ENCODE peak calls at places on chromosomes 6 and 20, in six cellular contexts. B is psoas muscle, T is IMR-90, P is H9, J is lower leg skin, L is progenitor cell of endocrine pancreas. R is an unnamed sample.

GRCh38 chr20:11453430-11453829 is 464.3 kb upstream of the BTBD3 start:
- DNase-seq in B (no peak), T (peak), P (no peak), J (no peak), L (no peak), R (peak)

GRCh38 chr6:111841822-111842221 is 31.4 kb downstream of the FYN start:
- DNase-seq in B (no peak), T (peak), P (no peak), J (no peak), L (no peak), R (no peak)

GRCh38 chr6:106788761-106789160 is 159.4 kb downstream of the QRSL1 start:
- DNase-seq in B (no peak), T (no peak), P (no peak), J (no peak), L (no peak), R (no peak)

GRCh38 chr6:9397981-9398559 is 962.7 kb upstream of the SLC35B3 start:
- DNase-seq in B (no peak), T (no peak), P (no peak), J (no peak), L (no peak), R (no peak)

GRCh38 chr20:36268501-36269342 is 32.4 kb downstream of the AAR2 start:
- DNase-seq in B (no peak), T (no peak), P (no peak), J (no peak), L (no peak), R (no peak)

GRCh38 chr6:41200296-41200900 is 551 bp downstream of the TREML2 start:
- DNase-seq in B (no peak), T (no peak), P (no peak), J (no peak), L (no peak), R (no peak)

GRCh38 chr6:23445157-23445710 is 680.8 kb upstream of the NRSN1 start:
- DNase-seq in B (no peak), T (no peak), P (no peak), J (no peak), L (no peak), R (no peak)

GRCh38 chr6:30325873-30326445 is 768 bp upstream of the TRIM39 start:
- DNase-seq in B (peak), T (no peak), P (peak), J (peak), L (peak), R (no peak)

GRCh38 chr20:36311141-36311853 is 5.2 kb downstream of the DLGAP4 start:
- DNase-seq in B (no peak), T (no peak), P (no peak), J (peak), L (no peak), R (no peak)

GRCh38 chr20:8454137-8454712 is 322.2 kb downstream of the PLCB1 start:
- DNase-seq in B (no peak), T (peak), P (peak), J (no peak), L (no peak), R (peak)

GRCh38 chr20:19071442-19071717 is 141.1 kb upstream of the SLC24A3 start:
- DNase-seq in B (no peak), T (no peak), P (no peak), J (peak), L (no peak), R (no peak)

GRCh38 chr6:148999501-148999900 is 252.7 kb downstream of the UST start:
- DNase-seq in B (no peak), T (peak), P (no peak), J (no peak), L (no peak), R (peak)

GRCh38 chr20:59006167-59006863 is 739 bp downstream of the CTSZ start:
- DNase-seq in B (peak), T (no peak), P (no peak), J (peak), L (no peak), R (peak)

GRCh38 chr20:17835240-17835940 is 133.2 kb downstream of the SNX5 start:
- DNase-seq in B (peak), T (peak), P (no peak), J (peak), L (no peak), R (peak)

GRCh38 chr20:14717124-14718004 is 380.0 kb upstream of the FLRT3 start:
- DNase-seq in B (no peak), T (no peak), P (no peak), J (no peak), L (no peak), R (no peak)

GRCh38 chr6:107331409-107332386 is 127.7 kb downstream of the PDSS2 start:
- DNase-seq in B (no peak), T (peak), P (no peak), J (no peak), L (no peak), R (no peak)

GRCh38 chr20:61800359-61801064 is 265.2 kb downstream of the TAF4 start:
- DNase-seq in B (no peak), T (no peak), P (no peak), J (no peak), L (no peak), R (no peak)

GRCh38 chr20:60054716-60055371 is 96.6 kb downstream of the CDH26 start:
- DNase-seq in B (no peak), T (no peak), P (peak), J (peak), L (no peak), R (no peak)

GRCh38 chr6:111601875-111602274 is 3.8 kb downstream of the TRAF3IP2 start:
- DNase-seq in B (no peak), T (peak), P (no peak), J (peak), L (no peak), R (peak)

GRCh38 chr6:161194374-161194773 is 79.5 kb downstream of the AGPAT4 start:
- DNase-seq in B (no peak), T (no peak), P (no peak), J (no peak), L (no peak), R (no peak)

GRCh38 chr6:130558131-130558530 is 192.3 kb downstream of the TMEM200A start:
- DNase-seq in B (no peak), T (no peak), P (no peak), J (no peak), L (no peak), R (no peak)

GRCh38 chr6:159823953-159824352 is 23.9 kb downstream of the PNLDC1 start:
- DNase-seq in B (no peak), T (no peak), P (no peak), J (no peak), L (no peak), R (no peak)

GRCh38 chr6:118083711-118084110 is 176.6 kb downstream of the SLC35F1 start:
- DNase-seq in B (no peak), T (no peak), P (no peak), J (no peak), L (no peak), R (no peak)

GRCh38 chr6:25788305-25788922 is 33.9 kb downstream of the SLC17A4 start:
- DNase-seq in B (no peak), T (peak), P (peak), J (no peak), L (no peak), R (peak)

GRCh38 chr6:149130093-149130872 is 187.2 kb upstream of the TAB2 start:
- DNase-seq in B (no peak), T (peak), P (no peak), J (no peak), L (no peak), R (no peak)

GRCh38 chr6:105757512-105758200 is 328.5 kb upstream of the PRDM1 start:
- DNase-seq in B (no peak), T (no peak), P (no peak), J (no peak), L (no peak), R (no peak)

GRCh38 chr6:116476021-116476678 is 15.0 kb downstream of the CALHM6 start:
- DNase-seq in B (no peak), T (peak), P (no peak), J (no peak), L (no peak), R (no peak)

GRCh38 chr6:27547157-27548075 is 74.5 kb upstream of the ZNF184 start:
- DNase-seq in B (no peak), T (peak), P (peak), J (no peak), L (no peak), R (peak)

GRCh38 chr20:25484911-25485511 is 77.5 kb downstream of the GINS1 start:
- DNase-seq in B (no peak), T (no peak), P (no peak), J (no peak), L (no peak), R (no peak)

GRCh38 chr20:56017560-56017959 is 12.2 kb upstream of the CBLN4 start:
- DNase-seq in B (no peak), T (no peak), P (no peak), J (no peak), L (no peak), R (no peak)

GRCh38 chr20:58712116-58712822 is 19.7 kb downstream of the NPEPL1 start:
- DNase-seq in B (no peak), T (no peak), P (peak), J (peak), L (no peak), R (no peak)

GRCh38 chr6:12276332-12276943 is 13.7 kb upstream of the EDN1 start:
- DNase-seq in B (no peak), T (no peak), P (no peak), J (no peak), L (no peak), R (no peak)

GRCh38 chr6:21587182-21587924 is 6.2 kb upstream of the SOX4 start:
- DNase-seq in B (peak), T (peak), P (peak), J (peak), L (peak), R (peak)

GRCh38 chr6:133835901-133836300 is 53.0 kb upstream of the TCF21 start:
- DNase-seq in B (no peak), T (peak), P (no peak), J (no peak), L (no peak), R (no peak)

GRCh38 chr6:43242908-43243648 is at the start of gene TTBK1:
- DNase-seq in B (no peak), T (no peak), P (peak), J (no peak), L (no peak), R (no peak)

GRCh38 chr6:163457637-163458561 is 43.4 kb downstream of the QKI start:
- DNase-seq in B (peak), T (peak), P (no peak), J (no peak), L (no peak), R (peak)

GRCh38 chr20:33773412-33774089 is 37.6 kb upstream of the CHMP4B start:
- DNase-seq in B (no peak), T (no peak), P (no peak), J (no peak), L (no peak), R (no peak)

GRCh38 chr20:19210426-19211155 is 1.9 kb upstream of the SLC24A3 start:
- DNase-seq in B (no peak), T (no peak), P (no peak), J (no peak), L (no peak), R (no peak)

DNA sequence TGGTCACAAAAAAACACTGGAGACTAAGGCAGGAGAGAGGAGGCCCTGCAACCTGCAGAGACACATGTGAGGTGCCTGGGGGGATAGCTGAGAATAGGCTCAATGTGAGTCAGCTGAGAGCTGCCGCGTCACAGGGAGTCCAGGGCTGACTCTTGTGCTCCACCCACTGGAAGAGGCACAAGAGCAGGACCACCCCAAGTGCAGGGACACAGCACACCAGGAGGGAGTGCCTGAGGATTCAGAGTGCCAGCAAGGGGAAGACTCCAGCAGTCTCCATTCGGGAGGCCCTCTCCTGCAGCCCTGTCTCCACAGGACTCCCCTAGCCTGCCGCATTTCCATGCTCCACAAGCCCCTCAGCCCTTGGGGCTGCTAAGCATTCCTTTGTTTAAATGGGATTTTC is 105.5 kb downstream of the HUS1B start:
- DNase-seq in B (no peak), T (peak), P (peak), J (no peak), L (no peak), R (no peak)
- TF ChIP-seq CTCF in B (no peak), T (peak), P (peak), J (no peak), L (no peak), R (no peak)

GRCh38 chr6:144217797-144218196 is 67.3 kb upstream of the UTRN start:
- DNase-seq in B (no peak), T (no peak), P (no peak), J (no peak), L (no peak), R (no peak)

GRCh38 chr6:144217264-144217663 is 66.9 kb downstream of the STX11 start:
- DNase-seq in B (no peak), T (no peak), P (no peak), J (no peak), L (no peak), R (no peak)

GRCh38 chr6:144215402-144215931 is 65.2 kb downstream of the STX11 start:
- DNase-seq in B (peak), T (no peak), P (no peak), J (peak), L (no peak), R (no peak)

GRCh38 chr6:144215932-144216667 is 65.8 kb downstream of the STX11 start:
- DNase-seq in B (peak), T (peak), P (peak), J (peak), L (peak), R (peak)

GRCh38 chr6:144216668-144217218 is 66.4 kb downstream of the STX11 start:
- DNase-seq in B (peak), T (no peak), P (no peak), J (no peak), L (no peak), R (peak)
- TF ChIP-seq CTCF in B (no peak), T (peak), P (no peak), J (no peak), L (no peak), R (no peak)

GRCh38 chr20:44253528-44253927 is 6.4 kb downstream of the GDAP1L1 start:
- DNase-seq in B (no peak), T (no peak), P (peak), J (no peak), L (no peak), R (no peak)
- TF ChIP-seq CTCF in B (no peak), T (no peak), P (peak), J (no peak), L (no peak), R (peak)

GRCh38 chr6:3431994-3432393 is 24.9 kb downstream of the SLC22A23 start:
- DNase-seq in B (no peak), T (no peak), P (no peak), J (peak), L (no peak), R (no peak)

GRCh38 chr6:3428247-3428646 is 28.6 kb downstream of the SLC22A23 start:
- DNase-seq in B (no peak), T (no peak), P (no peak), J (peak), L (no peak), R (no peak)

GRCh38 chr6:3432416-3432815 is 24.4 kb downstream of the SLC22A23 start:
- DNase-seq in B (no peak), T (no peak), P (no peak), J (no peak), L (no peak), R (no peak)

GRCh38 chr6:3428700-3429099 is 28.1 kb downstream of the SLC22A23 start:
- DNase-seq in B (no peak), T (no peak), P (no peak), J (no peak), L (no peak), R (no peak)

DNA sequence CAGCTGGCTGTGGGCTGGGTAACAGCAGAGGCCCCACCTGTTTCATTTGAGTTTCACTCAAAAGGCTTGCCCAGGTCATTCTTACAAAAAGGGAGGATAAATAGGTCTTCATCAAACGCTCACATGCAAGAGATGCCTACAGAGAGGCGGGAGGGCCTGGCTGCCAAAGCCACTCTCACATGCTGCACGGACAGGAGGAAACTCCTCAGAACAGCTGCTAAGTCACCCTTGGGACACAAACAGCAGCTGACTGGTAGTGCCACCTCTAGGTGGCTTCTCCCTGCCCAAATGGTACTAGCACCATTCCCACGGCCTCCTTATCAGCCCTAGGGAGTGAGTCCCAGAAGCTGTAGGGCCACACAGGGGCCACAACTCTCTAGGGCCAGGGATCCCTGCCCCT is 23.8 kb downstream of the SLC22A23 start:
- DNase-seq in B (no peak), T (no peak), P (no peak), J (peak), L (no peak), R (no peak)
- TF ChIP-seq CTCF in B (no peak), T (no peak), P (no peak), J (no peak), L (no peak), R (no peak)

GRCh38 chr6:137923866-137924616 is 57.0 kb downstream of the TNFAIP3 start:
- DNase-seq in B (no peak), T (no peak), P (no peak), J (no peak), L (no peak), R (no peak)

GRCh38 chr6:137920331-137920730 is 53.3 kb downstream of the TNFAIP3 start:
- DNase-seq in B (no peak), T (no peak), P (no peak), J (no peak), L (no peak), R (no peak)

GRCh38 chr6:137919512-137919823 is 52.4 kb downstream of the TNFAIP3 start:
- DNase-seq in B (no peak), T (no peak), P (no peak), J (no peak), L (no peak), R (no peak)

GRCh38 chr6:137919837-137920304 is 52.8 kb downstream of the TNFAIP3 start:
- DNase-seq in B (no peak), T (no peak), P (no peak), J (no peak), L (no peak), R (no peak)

DNA sequence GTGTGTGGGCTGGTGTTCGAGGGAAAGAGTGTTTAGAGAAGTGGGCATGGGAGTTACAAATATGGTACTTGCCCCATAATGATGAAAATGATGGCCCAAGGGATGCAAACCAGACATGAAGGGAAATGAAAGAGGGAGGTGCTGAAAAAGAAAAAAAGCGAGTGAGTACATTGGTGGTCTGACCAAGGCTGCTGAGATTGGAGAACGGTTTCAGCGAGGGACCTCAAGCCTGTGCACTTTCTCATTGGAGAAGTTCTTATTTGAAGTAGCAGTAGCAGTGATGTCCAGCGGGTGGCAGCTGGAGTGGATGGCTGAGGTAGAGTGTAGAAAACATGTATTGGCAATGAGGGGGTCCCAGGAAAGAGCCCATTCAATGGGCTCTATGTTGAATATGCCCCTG is 54.8 kb downstream of the TNFAIP3 start:
- DNase-seq in B (no peak), T (no peak), P (no peak), J (no peak), L (no peak), R (no peak)
- TF ChIP-seq CTCF in B (peak), T (no peak), P (no peak), J (no peak), L (peak), R (no peak)

DNA sequence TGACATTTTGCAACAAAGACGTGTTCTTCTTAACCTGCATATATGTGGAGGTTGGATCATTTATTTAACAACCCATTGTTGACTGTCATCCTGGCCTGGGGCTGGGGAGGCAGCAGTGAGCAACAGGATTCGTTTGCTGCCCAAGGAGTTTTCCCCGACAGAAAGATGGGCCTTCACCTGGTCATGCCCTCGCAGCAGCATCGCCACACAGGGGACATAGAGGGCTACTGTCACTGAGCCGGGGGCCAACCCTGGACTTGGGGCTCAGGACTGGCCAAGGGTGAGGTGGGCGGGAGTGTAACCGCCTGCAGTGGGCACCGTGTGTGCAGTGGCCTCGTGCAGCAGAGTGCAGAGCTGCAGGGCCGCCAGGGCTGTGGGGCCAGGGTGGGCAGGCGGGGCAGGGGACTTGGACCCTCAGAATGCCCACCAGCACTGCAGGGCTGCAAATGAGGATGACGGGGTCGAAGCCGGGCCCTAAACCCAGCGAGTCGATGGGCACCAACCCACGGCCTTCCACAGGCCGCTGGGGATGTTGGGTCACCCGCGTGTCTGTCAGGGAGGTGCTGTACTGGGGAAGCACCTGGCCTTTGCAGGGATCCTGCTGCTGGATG is 11.8 kb downstream of the DUSP22 start:
- DNase-seq in B (no peak), T (no peak), P (peak), J (no peak), L (no peak), R (no peak)
- TF ChIP-seq CTCF in B (no peak), T (no peak), P (peak), J (no peak), L (peak), R (peak)

GRCh38 chr6:143539723-143540122 is 28.2 kb upstream of the FUCA2 start:
- DNase-seq in B (no peak), T (no peak), P (peak), J (no peak), L (no peak), R (no peak)
- TF ChIP-seq CTCF in B (no peak), T (no peak), P (peak), J (no peak), L (no peak), R (no peak)

GRCh38 chr20:5020760-5021159 is 19.4 kb upstream of the SLC23A2 start:
- DNase-seq in B (no peak), T (no peak), P (no peak), J (no peak), L (no peak), R (no peak)

GRCh38 chr20:5030348-5031205 is 29.3 kb upstream of the SLC23A2 start:
- DNase-seq in B (no peak), T (no peak), P (no peak), J (no peak), L (no peak), R (no peak)

GRCh38 chr20:5024103-5024502 is 22.8 kb upstream of the SLC23A2 start:
- DNase-seq in B (no peak), T (peak), P (no peak), J (no peak), L (no peak), R (peak)

GRCh38 chr20:5024982-5025381 is 23.7 kb upstream of the SLC23A2 start:
- DNase-seq in B (no peak), T (no peak), P (no peak), J (no peak), L (no peak), R (no peak)
- TF ChIP-seq CTCF in B (no peak), T (no peak), P (no peak), J (no peak), L (no peak), R (no peak)